ENCODE peak calls at places on chromosomes 16 and 17, in five cellular contexts. E, H, K, Z and Y are unnamed samples.

GRCh38 chr17:50183439-50184001 is 17.7 kb downstream of the SGCA start:
- DNase-seq in E (no peak), H (no peak), K (no peak), Z (no peak), Y (no peak)

GRCh38 chr17:39667262-39668140 is 752 bp upstream of the PNMT start:
- DNase-seq in E (no peak), H (no peak), K (no peak), Z (peak), Y (no peak)

GRCh38 chr17:35630530-35631148 is 43.5 kb downstream of the AP2B1 start:
- DNase-seq in E (no peak), H (no peak), K (no peak), Z (no peak), Y (peak)

GRCh38 chr17:10311131-10311530 is 61.7 kb downstream of the MYH13 start:
- DNase-seq in E (no peak), H (no peak), K (no peak), Z (no peak), Y (no peak)

GRCh38 chr17:44522883-44523671 is 19.9 kb upstream of the GPATCH8 start:
- DNase-seq in E (no peak), H (no peak), K (peak), Z (peak), Y (peak)

GRCh38 chr17:82943751-82944150 is 103.9 kb upstream of the ZNF750 start:
- DNase-seq in E (no peak), H (no peak), K (no peak), Z (no peak), Y (no peak)

GRCh38 chr16:85839681-85840240 is 40.3 kb downstream of the COX4I1 start:
- DNase-seq in E (no peak), H (no peak), K (no peak), Z (no peak), Y (no peak)

GRCh38 chr17:77842148-77842905 is 116.2 kb upstream of the TNRC6C start:
- DNase-seq in E (no peak), H (no peak), K (peak), Z (no peak), Y (peak)

GRCh38 chr17:2174471-2175293 is 119.8 kb downstream of the HIC1 start:
- DNase-seq in E (no peak), H (no peak), K (no peak), Z (peak), Y (no peak)

GRCh38 chr16:46996391-46996790 is 22.9 kb upstream of the DNAJA2 start:
- DNase-seq in E (no peak), H (no peak), K (no peak), Z (no peak), Y (no peak)

GRCh38 chr17:78991906-78992532 is 12.3 kb upstream of the LGALS3BP start:
- DNase-seq in E (no peak), H (no peak), K (no peak), Z (peak), Y (no peak)

GRCh38 chr17:56064506-56064905 is 88.8 kb upstream of the ANKFN1 start:
- DNase-seq in E (no peak), H (no peak), K (no peak), Z (no peak), Y (no peak)

GRCh38 chr16:3071655-3072054 is 6.2 kb downstream of the IL32 start:
- DNase-seq in E (no peak), H (no peak), K (no peak), Z (no peak), Y (no peak)

GRCh38 chr16:22672830-22673210 is 141.1 kb upstream of the HS3ST2 start:
- DNase-seq in E (no peak), H (no peak), K (no peak), Z (no peak), Y (no peak)

GRCh38 chr17:32495347-32496253 is 8.8 kb downstream of the CDK5R1 start:
- DNase-seq in E (no peak), H (no peak), K (no peak), Z (peak), Y (no peak)